ENCODE peak calls at places on chromosomes 16 and 17, in four cellular contexts. One of them, this sample, is unnamed.

GRCh38 chr16:86075488-86075785 is 176.5 kb downstream of the IRF8 start:
- DNase-seq in body of pancreas: no peak
- DNase-seq in uterus: no peak
- DNase-seq in esophagus squamous epithelium: no peak
- DNase-seq in this sample: no peak

GRCh38 chr17:27367121-27367981 is 73.4 kb downstream of the WSB1 start:
- DNase-seq in body of pancreas: no peak
- DNase-seq in esophagus squamous epithelium: no peak
- DNase-seq in uterus: no peak
- DNase-seq in this sample: no peak

GRCh38 chr17:28686296-28686695 is 24.3 kb downstream of the SUPT6H start:
- DNase-seq in esophagus squamous epithelium: no peak
- DNase-seq in body of pancreas: no peak
- DNase-seq in uterus: no peak
- DNase-seq in this sample: no peak

GRCh38 chr16:84989791-84990620 is 21.3 kb downstream of the ZDHHC7 start:
- DNase-seq in body of pancreas: no peak
- DNase-seq in esophagus squamous epithelium: no peak
- DNase-seq in uterus: no peak
- DNase-seq in this sample: no peak

GRCh38 chr16:20385844-20386832 is 18.4 kb downstream of the PDILT start:
- DNase-seq in esophagus squamous epithelium: no peak
- DNase-seq in body of pancreas: peak; percentile 91
- DNase-seq in uterus: peak; percentile 69
- DNase-seq in this sample: peak; percentile 83

GRCh38 chr17:76585649-76586593 is at the start of gene ST6GALNAC2:
- DNase-seq in uterus: peak; percentile 42
- DNase-seq in esophagus squamous epithelium: no peak
- DNase-seq in body of pancreas: peak; percentile 68
- DNase-seq in this sample: peak; percentile 69

GRCh38 chr16:19882186-19882585 is 2.5 kb downstream of the GPRC5B start:
- DNase-seq in body of pancreas: no peak
- DNase-seq in uterus: no peak
- DNase-seq in esophagus squamous epithelium: no peak
- DNase-seq in this sample: no peak

GRCh38 chr16:80114699-80115098 is 426.1 kb upstream of the DYNLRB2 start:
- DNase-seq in uterus: no peak
- DNase-seq in body of pancreas: no peak
- DNase-seq in esophagus squamous epithelium: no peak
- DNase-seq in this sample: no peak

GRCh38 chr17:9658593-9659211 is 13.4 kb downstream of the USP43 start:
- DNase-seq in uterus: no peak
- DNase-seq in esophagus squamous epithelium: no peak
- DNase-seq in body of pancreas: no peak
- DNase-seq in this sample: no peak

GRCh38 chr16:50598256-50598894 is 50.2 kb downstream of the NKD1 start:
- DNase-seq in uterus: no peak
- DNase-seq in body of pancreas: peak; percentile 59
- DNase-seq in esophagus squamous epithelium: no peak
- DNase-seq in this sample: no peak

GRCh38 chr16:85894266-85894665 is 4.7 kb upstream of the IRF8 start:
- DNase-seq in uterus: no peak
- DNase-seq in body of pancreas: no peak
- DNase-seq in esophagus squamous epithelium: no peak
- DNase-seq in this sample: no peak

GRCh38 chr17:68782829-68783228 is 172.4 kb downstream of the ABCA8 start:
- DNase-seq in body of pancreas: no peak
- DNase-seq in uterus: no peak
- DNase-seq in esophagus squamous epithelium: no peak
- DNase-seq in this sample: no peak

DNA sequence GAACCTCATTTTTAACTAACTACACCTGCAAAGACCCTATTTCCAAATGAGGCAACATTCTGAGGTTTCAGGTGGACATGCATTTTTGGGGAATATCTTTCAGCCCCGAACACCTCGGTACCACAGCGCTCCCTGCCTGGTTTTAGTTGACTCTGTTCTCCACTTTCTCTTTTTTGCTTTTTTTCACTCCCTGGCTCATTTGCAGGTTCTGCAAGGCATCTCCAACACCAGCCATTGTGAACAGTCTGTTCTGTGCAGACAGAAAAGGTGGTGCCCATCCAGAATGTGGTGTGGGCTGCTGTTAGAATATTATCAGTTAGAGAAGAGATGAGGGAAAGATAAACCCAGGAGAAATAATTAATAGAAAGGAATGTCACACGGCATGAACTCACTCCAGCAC is 32.5 kb upstream of the ZCCHC14 start:
- DNase-seq in body of pancreas: no peak
- DNase-seq in uterus: no peak
- DNase-seq in esophagus squamous epithelium: no peak
- DNase-seq in this sample: no peak
- TF ChIP-seq CTCF in body of pancreas: no peak
- TF ChIP-seq CTCF in uterus: no peak
- TF ChIP-seq CTCF in esophagus squamous epithelium: no peak
- TF ChIP-seq CTCF in this sample: no peak

GRCh38 chr16:351804-352520 is 561 bp downstream of the AXIN1 start:
- DNase-seq in esophagus squamous epithelium: no peak
- DNase-seq in uterus: peak; percentile 47
- DNase-seq in body of pancreas: peak; percentile 50
- DNase-seq in this sample: no peak
- TF ChIP-seq POLR2A in esophagus squamous epithelium: no peak
- TF ChIP-seq POLR2A in uterus: no peak
- TF ChIP-seq POLR2A in body of pancreas: no peak
- TF ChIP-seq POLR2A in this sample: no peak

DNA sequence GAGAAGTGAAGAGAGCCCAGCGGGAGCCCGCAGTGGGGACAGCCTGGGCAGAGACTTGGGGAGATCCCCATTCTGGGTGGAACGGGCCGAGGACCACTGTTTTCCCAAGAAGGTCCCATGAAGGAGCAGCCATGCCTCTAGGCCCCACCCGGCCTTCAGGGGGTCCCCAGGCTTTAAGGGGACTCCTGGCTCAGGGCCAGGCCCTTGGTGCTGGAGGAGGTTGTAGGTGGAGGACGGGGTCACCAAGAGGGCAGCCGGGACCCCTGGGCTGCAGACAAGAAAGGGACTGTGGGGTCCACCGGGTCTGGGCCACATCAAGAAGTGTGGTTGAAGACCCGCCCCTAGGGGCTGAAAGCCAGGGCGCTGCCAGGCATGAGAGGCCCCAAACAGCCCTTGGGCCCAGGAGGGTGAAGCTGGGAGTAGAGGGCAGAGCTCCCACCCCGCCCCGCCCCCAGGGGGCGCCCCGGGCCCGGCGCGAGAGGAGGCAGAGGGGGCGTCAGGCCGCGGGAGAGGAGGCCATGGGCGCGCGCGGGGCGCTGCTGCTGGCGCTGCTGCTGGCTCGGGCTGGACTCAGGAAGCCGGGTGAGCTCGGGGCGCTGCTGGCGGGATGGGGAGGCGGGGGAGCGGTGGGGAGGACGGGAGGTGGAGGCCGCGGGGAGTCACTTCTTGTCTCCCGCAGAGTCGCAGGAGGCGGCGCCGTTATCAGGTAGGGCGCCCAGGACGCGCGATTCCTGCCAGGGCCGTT is at the start of gene PRSS21:
- DNase-seq in uterus: no peak
- DNase-seq in esophagus squamous epithelium: no peak
- DNase-seq in body of pancreas: no peak
- DNase-seq in this sample: no peak
- TF ChIP-seq CTCF in uterus: no peak
- TF ChIP-seq CTCF in esophagus squamous epithelium: no peak
- TF ChIP-seq CTCF in body of pancreas: peak; percentile 11
- TF ChIP-seq CTCF in this sample: no peak

GRCh38 chr17:80009391-80010282 is 26.0 kb downstream of the TBC1D16 start:
- DNase-seq in esophagus squamous epithelium: no peak
- DNase-seq in uterus: no peak
- DNase-seq in body of pancreas: no peak
- DNase-seq in this sample: no peak
- TF ChIP-seq POLR2A in esophagus squamous epithelium: no peak
- TF ChIP-seq POLR2A in uterus: no peak
- TF ChIP-seq POLR2A in body of pancreas: no peak
- TF ChIP-seq POLR2A in this sample: no peak

GRCh38 chr17:61391595-61392291 is 7.9 kb upstream of the TBX2 start:
- DNase-seq in body of pancreas: no peak
- DNase-seq in esophagus squamous epithelium: no peak
- DNase-seq in uterus: no peak
- DNase-seq in this sample: no peak

GRCh38 chr17:61393904-61394629 is 5.6 kb upstream of the TBX2 start:
- DNase-seq in body of pancreas: no peak
- DNase-seq in uterus: no peak
- DNase-seq in esophagus squamous epithelium: no peak
- DNase-seq in this sample: no peak

GRCh38 chr17:61394630-61395408 is 4.8 kb upstream of the TBX2 start:
- DNase-seq in esophagus squamous epithelium: no peak
- DNase-seq in uterus: no peak
- DNase-seq in body of pancreas: no peak
- DNase-seq in this sample: no peak

GRCh38 chr17:61392679-61393078 is 7.0 kb upstream of the TBX2 start:
- DNase-seq in esophagus squamous epithelium: no peak
- DNase-seq in uterus: no peak
- DNase-seq in body of pancreas: no peak
- DNase-seq in this sample: no peak

GRCh38 chr17:61393550-61393903 is 6.1 kb upstream of the TBX2 start:
- DNase-seq in esophagus squamous epithelium: no peak
- DNase-seq in body of pancreas: no peak
- DNase-seq in uterus: no peak
- DNase-seq in this sample: no peak
- TF ChIP-seq CTCF in esophagus squamous epithelium: no peak
- TF ChIP-seq CTCF in body of pancreas: no peak
- TF ChIP-seq CTCF in uterus: no peak
- TF ChIP-seq CTCF in this sample: no peak

DNA sequence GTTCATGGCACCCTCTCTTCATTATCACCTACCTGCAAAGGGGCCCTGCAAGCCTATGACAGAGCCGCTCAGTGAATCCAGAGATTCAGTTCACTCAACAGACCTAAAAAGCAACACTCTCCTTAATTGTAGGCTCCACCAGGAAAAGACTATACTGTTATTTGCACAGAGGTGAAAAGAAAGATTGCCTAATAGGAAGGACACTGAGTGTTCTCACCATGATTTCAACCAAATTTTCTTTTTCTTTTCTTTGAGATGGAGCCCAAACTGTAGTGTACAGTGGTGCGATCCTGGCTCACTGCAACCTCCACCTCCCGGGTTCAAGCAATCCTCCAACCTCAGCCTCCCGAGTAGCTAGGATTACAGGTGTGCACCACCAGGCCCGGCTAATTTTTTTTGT is 104.5 kb downstream of the PARN start:
- DNase-seq in uterus: no peak
- DNase-seq in esophagus squamous epithelium: no peak
- DNase-seq in body of pancreas: no peak
- DNase-seq in this sample: no peak
- TF ChIP-seq POLR2A in uterus: no peak
- TF ChIP-seq POLR2A in esophagus squamous epithelium: no peak
- TF ChIP-seq POLR2A in body of pancreas: no peak
- TF ChIP-seq POLR2A in this sample: no peak

DNA sequence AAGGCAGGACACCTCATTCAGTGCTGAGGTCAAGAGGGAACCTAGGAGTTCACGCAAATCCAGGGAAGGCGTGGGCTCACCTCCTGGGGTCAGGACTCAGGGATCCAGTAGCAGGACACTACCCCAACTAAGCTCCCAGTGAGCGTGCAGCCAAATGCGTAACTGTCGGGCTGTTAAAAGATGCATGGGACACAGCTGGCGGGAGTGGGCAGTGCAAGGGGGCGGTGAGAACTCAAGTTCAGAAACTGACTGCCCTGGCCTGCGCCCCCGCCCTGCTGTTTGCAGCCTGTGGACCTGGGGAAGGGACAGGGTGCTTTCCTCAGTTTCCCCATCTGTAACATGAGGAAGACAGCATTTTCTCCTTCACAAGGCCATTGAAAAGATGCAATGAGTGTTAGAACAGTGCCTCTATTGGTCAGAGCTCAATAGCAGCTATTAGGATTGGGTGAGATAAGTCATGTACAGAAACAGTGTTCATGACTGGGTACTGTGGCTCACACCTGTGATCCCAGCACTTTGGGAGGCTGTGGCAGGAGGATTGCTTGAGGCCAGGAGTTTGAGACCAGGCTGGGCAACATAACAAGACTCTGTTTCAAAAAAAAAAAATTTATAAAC is 20.2 kb downstream of the CDIPT start:
- DNase-seq in uterus: no peak
- DNase-seq in body of pancreas: no peak
- DNase-seq in esophagus squamous epithelium: no peak
- DNase-seq in this sample: no peak
- TF ChIP-seq CTCF in uterus: no peak
- TF ChIP-seq CTCF in body of pancreas: no peak
- TF ChIP-seq CTCF in esophagus squamous epithelium: no peak
- TF ChIP-seq CTCF in this sample: no peak

GRCh38 chr16:31190061-31190460 is 10.1 kb downstream of the FUS start:
- DNase-seq in esophagus squamous epithelium: no peak
- DNase-seq in body of pancreas: no peak
- DNase-seq in uterus: no peak
- DNase-seq in this sample: no peak
- TF ChIP-seq POLR2A in esophagus squamous epithelium: no peak
- TF ChIP-seq POLR2A in body of pancreas: no peak
- TF ChIP-seq POLR2A in uterus: no peak
- TF ChIP-seq POLR2A in this sample: no peak

DNA sequence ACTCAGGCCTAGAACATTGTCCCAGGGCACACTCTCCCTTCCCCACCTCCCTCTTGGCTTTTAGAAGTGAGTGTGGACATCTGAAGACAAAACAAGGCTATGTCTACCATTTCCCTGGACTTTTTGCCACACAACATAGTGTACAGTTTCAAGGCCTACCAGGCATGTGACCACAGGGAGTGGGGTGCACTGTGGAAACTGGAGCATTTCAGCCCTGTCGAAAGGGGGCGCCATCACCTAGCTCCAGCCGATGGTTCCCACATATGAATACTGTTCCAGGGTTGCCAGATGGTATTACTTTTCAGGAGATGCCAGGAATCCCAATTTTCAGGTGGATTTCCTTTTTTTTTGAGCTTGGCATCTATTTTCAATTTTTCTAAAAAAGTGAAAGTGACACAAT is 140.7 kb downstream of the KATNIP start:
- DNase-seq in uterus: no peak
- DNase-seq in body of pancreas: no peak
- DNase-seq in esophagus squamous epithelium: no peak
- DNase-seq in this sample: no peak
- TF ChIP-seq CTCF in uterus: peak; percentile 20
- TF ChIP-seq CTCF in body of pancreas: no peak
- TF ChIP-seq CTCF in esophagus squamous epithelium: peak; percentile 44
- TF ChIP-seq CTCF in this sample: no peak